ENCODE peak calls at places on chromosome 21, in five cellular contexts. A is GM04504, R is A549, B is left ventricle myocardium inferior, N is cardiac fibroblast. G is an unnamed sample.
A peak's percentile ranks its signal among the peaks of the same experiment; 100 is the strongest.

GRCh38 chr21:35342440-35342839 is 293.3 kb upstream of the RUNX1 start:
- DNase-seq in N (no peak), R (no peak), A (no peak), B (no peak), G (no peak)

GRCh38 chr21:32611471-32611997 is 643 bp downstream of the CFAP298 start:
- DNase-seq in A (no peak), R (no peak), N (peak; percentile 38), B (no peak), G (peak; percentile 51)

GRCh38 chr21:36753556-36753955 is 54.6 kb downstream of the SIM2 start:
- DNase-seq in R (peak; percentile 40), N (peak; percentile 81), B (no peak), A (no peak), G (no peak)

GRCh38 chr21:46084709-46085108 is 13.2 kb upstream of the COL6A2 start:
- DNase-seq in A (no peak), R (no peak), N (no peak), B (no peak), G (no peak)

GRCh38 chr21:15514073-15514946 is 215.5 kb upstream of the USP25 start:
- DNase-seq in N (no peak), A (no peak), R (no peak), B (no peak), G (no peak)

GRCh38 chr21:39022901-39023693 is 160.2 kb downstream of the PSMG1 start:
- DNase-seq in N (peak; percentile 56), A (no peak), R (no peak), B (peak; percentile 87), G (no peak)

GRCh38 chr21:46148106-46148505 is 7.3 kb downstream of the FTCD start:
- DNase-seq in A (no peak), B (no peak), R (no peak), N (no peak), G (no peak)

GRCh38 chr21:32414579-32415358 is 2.3 kb downstream of the EVA1C start:
- DNase-seq in N (peak; percentile 73), A (no peak), R (no peak), B (no peak), G (no peak)

GRCh38 chr21:45748593-45748992 is 105.1 kb downstream of the PCBP3 start:
- DNase-seq in N (no peak), A (no peak), B (no peak), R (no peak), G (no peak)

GRCh38 chr21:26972131-26972707 is 5.3 kb upstream of the ADAMTS5 start:
- DNase-seq in N (no peak), R (no peak), B (no peak), A (no peak), G (no peak)

GRCh38 chr21:38813143-38813542 is 7.4 kb downstream of the ETS2 start:
- DNase-seq in B (no peak), R (no peak), N (no peak), A (no peak), G (no peak)

GRCh38 chr21:46079357-46080170 is 18.3 kb upstream of the COL6A2 start:
- DNase-seq in B (no peak), N (peak; percentile 87), A (peak; percentile 93), R (no peak), G (no peak)

GRCh38 chr21:39660596-39660995 is 47.9 kb downstream of the B3GALT5 start:
- DNase-seq in B (peak; percentile 45), A (peak; percentile 59), R (peak; percentile 67), N (peak; percentile 9), G (no peak)

GRCh38 chr21:41164981-41165650 is 2.8 kb upstream of the BACE2 start:
- DNase-seq in B (no peak), R (peak; percentile 56), A (no peak), N (peak; percentile 42), G (no peak)

GRCh38 chr21:45997495-45998275 is 16.1 kb downstream of the COL6A1 start:
- DNase-seq in A (no peak), R (no peak), N (no peak), B (peak; percentile 15), G (no peak)

GRCh38 chr21:43740497-43741156 is 21.7 kb downstream of the PDXK start:
- DNase-seq in R (peak; percentile 83), A (peak; percentile 35), N (peak; percentile 33), B (no peak), G (no peak)

GRCh38 chr21:43767498-43767979 is 8.6 kb downstream of the CSTB start:
- DNase-seq in N (no peak), A (no peak), B (no peak), R (no peak), G (no peak)

GRCh38 chr21:29182674-29183073 is 52.2 kb downstream of the MAP3K7CL start:
- DNase-seq in A (no peak), N (no peak), R (peak; percentile 29), B (no peak), G (no peak)

GRCh38 chr21:38853421-38853919 is 47.7 kb downstream of the ETS2 start:
- DNase-seq in B (no peak), A (no peak), R (peak; percentile 75), N (peak; percentile 99), G (no peak)

GRCh38 chr21:46078322-46078981 is 19.5 kb upstream of the COL6A2 start:
- DNase-seq in R (no peak), B (no peak), N (no peak), A (peak; percentile 65), G (no peak)